ENCODE peak calls at places on chromosome 7, in eight cellular contexts. C, L, D, O, U, Y, S and V are unnamed samples.
A peak's percentile ranks its signal among the peaks of the same experiment; 100 is the strongest.

GRCh38 chr7:94698275-94698674 is 42.3 kb upstream of the SGCE start:
- DNase-seq in D (no peak), L (no peak), Y (peak; percentile 90), S (peak; percentile 13), C (no peak), U (no peak), O (peak; percentile 78), V (no peak)

GRCh38 chr7:132568962-132569361 is 7.3 kb downstream of the PLXNA4 start:
- DNase-seq in C (no peak), Y (no peak), S (no peak), O (no peak), D (no peak), L (no peak), U (no peak), V (no peak)

GRCh38 chr7:94888542-94888941 is 18.9 kb upstream of the PPP1R9A start:
- DNase-seq in O (peak; percentile 29), S (peak; percentile 34), Y (peak; percentile 14), D (peak; percentile 58), L (no peak), C (peak; percentile 21), U (peak; percentile 5), V (no peak)

GRCh38 chr7:92631067-92631829 is 41.1 kb upstream of the FAM133B start:
- DNase-seq in S (no peak), Y (no peak), O (no peak), L (no peak), U (no peak), D (no peak), C (no peak), V (peak; percentile 55)

GRCh38 chr7:130273863-130274262 is 7.2 kb downstream of the CPA2 start:
- DNase-seq in S (no peak), Y (peak; percentile 94), L (no peak), D (no peak), U (peak; percentile 11), C (peak; percentile 19), O (no peak), V (no peak)

GRCh38 chr7:81484266-81484665 is 285.6 kb downstream of the HGF start:
- DNase-seq in Y (peak; percentile 90), D (no peak), C (no peak), O (no peak), U (peak; percentile 82), L (no peak), S (no peak), V (no peak)

GRCh38 chr7:44530990-44531389 is 10.1 kb downstream of the NPC1L1 start:
- DNase-seq in D (peak; percentile 25), Y (no peak), L (no peak), C (no peak), U (no peak), S (no peak), O (no peak), V (no peak)

GRCh38 chr7:113730309-113730955 is 188.4 kb downstream of the PPP1R3A start:
- DNase-seq in S (no peak), C (no peak), U (no peak), L (no peak), D (no peak), O (peak; percentile 47), Y (peak; percentile 83), V (no peak)

GRCh38 chr7:145986248-145986874 is 130.2 kb upstream of the CNTNAP2 start:
- DNase-seq in L (no peak), D (no peak), S (no peak), Y (no peak), C (no peak), O (peak; percentile 29), U (no peak), V (no peak)

GRCh38 chr7:99617187-99617781 is 538 bp downstream of the ZSCAN25 start:
- DNase-seq in U (no peak), C (no peak), S (no peak), Y (no peak), O (no peak), D (no peak), L (no peak), V (no peak)

GRCh38 chr7:149598721-149599308 is 101.2 kb upstream of the ZNF746 start:
- DNase-seq in L (peak; percentile 51), Y (peak; percentile 36), O (peak; percentile 69), U (peak; percentile 53), S (peak; percentile 16), D (no peak), C (peak; percentile 36), V (peak; percentile 30)

GRCh38 chr7:131513245-131514061 is 43.0 kb downstream of the PODXL start:
- DNase-seq in C (peak; percentile 80), Y (peak; percentile 72), D (peak; percentile 90), O (peak; percentile 83), U (peak; percentile 92), L (peak; percentile 92), S (peak; percentile 75), V (peak; percentile 65)

GRCh38 chr7:118918556-118918955 is 694.1 kb downstream of the ANKRD7 start:
- DNase-seq in C (no peak), D (no peak), S (peak; percentile 26), L (peak; percentile 1), Y (peak; percentile 67), U (peak; percentile 23), O (peak; percentile 42), V (no peak)

GRCh38 chr7:2719007-2719406 is 31.0 kb downstream of the AMZ1 start:
- DNase-seq in O (peak; percentile 25), S (no peak), C (peak; percentile 46), Y (no peak), U (peak; percentile 46), L (peak; percentile 89), D (no peak), V (peak; percentile 61)

GRCh38 chr7:101687791-101688182 is 58.7 kb upstream of the MYL10 start:
- DNase-seq in U (no peak), S (no peak), D (no peak), O (no peak), L (peak; percentile 65), Y (no peak), C (no peak), V (no peak)

GRCh38 chr7:69775231-69775771 is 177.0 kb downstream of the AUTS2 start:
- DNase-seq in O (no peak), Y (peak; percentile 23), C (peak; percentile 19), S (no peak), U (no peak), D (no peak), L (no peak), V (no peak)

GRCh38 chr7:127819975-127820778 is 168.2 kb downstream of the SND1 start:
- DNase-seq in D (no peak), U (no peak), Y (peak; percentile 51), L (no peak), S (peak; percentile 6), O (no peak), C (no peak), V (no peak)

GRCh38 chr7:130278892-130279690 is 12.4 kb downstream of the CPA2 start:
- DNase-seq in D (no peak), U (no peak), C (no peak), O (peak; percentile 78), S (no peak), Y (peak; percentile 99), L (no peak), V (no peak)

GRCh38 chr7:155665957-155666287 is 21.5 kb downstream of the RBM33 start:
- DNase-seq in Y (peak; percentile 87), U (no peak), D (no peak), L (no peak), S (no peak), O (peak; percentile 78), C (no peak), V (no peak)

GRCh38 chr7:41297167-41297566 is 405.7 kb downstream of the INHBA start:
- DNase-seq in Y (no peak), L (no peak), O (no peak), S (no peak), D (no peak), C (no peak), U (no peak), V (no peak)

GRCh38 chr7:94980418-94981142 is 73.2 kb downstream of the PPP1R9A start:
- DNase-seq in L (no peak), D (no peak), C (no peak), S (no peak), U (no peak), Y (no peak), O (no peak), V (no peak)

GRCh38 chr7:18505870-18506460 is 10.4 kb downstream of the HDAC9 start:
- DNase-seq in Y (peak; percentile 25), L (no peak), C (no peak), U (no peak), S (no peak), D (no peak), O (no peak), V (no peak)
- H3K27ac ChIP-seq in Y (peak overlapping the region; percentile 40), L (peak overlapping the region; percentile 75), C (no peak overlapping the region), U (peak overlapping the region; percentile 79), S (no peak overlapping the region), D (no peak overlapping the region), O (no peak overlapping the region), V (no peak overlapping the region)

GRCh38 chr7:7920481-7920880 is 48.1 kb upstream of the GLCCI1 start:
- DNase-seq in U (no peak), D (no peak), L (no peak), Y (no peak), S (no peak), O (no peak), C (peak; percentile 34), V (no peak)

GRCh38 chr7:7918736-7919448 is 49.7 kb upstream of the GLCCI1 start:
- DNase-seq in S (no peak), U (no peak), L (no peak), O (no peak), D (no peak), C (no peak), Y (peak; percentile 31), V (no peak)

GRCh38 chr7:7920056-7920455 is 48.5 kb upstream of the GLCCI1 start:
- DNase-seq in C (no peak), L (no peak), Y (no peak), D (no peak), O (no peak), S (no peak), U (no peak), V (no peak)

GRCh38 chr7:7917593-7917992 is 51.0 kb upstream of the GLCCI1 start:
- DNase-seq in Y (no peak), D (no peak), C (no peak), L (no peak), U (no peak), S (no peak), O (no peak), V (no peak)

GRCh38 chr7:7919449-7919945 is 49.1 kb upstream of the GLCCI1 start:
- DNase-seq in S (no peak), D (no peak), C (no peak), U (no peak), L (no peak), Y (no peak), O (no peak), V (no peak)
- H3K4me1 ChIP-seq in S (no peaks in the 10 kb centered on the region), D (peaks cover 10% of the 10 kb centered on the region), C (no peaks in the 10 kb centered on the region), U (no peaks in the 10 kb centered on the region), L (no peaks in the 10 kb centered on the region), Y (no peaks in the 10 kb centered on the region), O (peaks cover 9% of the 10 kb centered on the region), V (peaks cover 7% of the 10 kb centered on the region)

GRCh38 chr7:158469396-158470051 is 118.1 kb downstream of the PTPRN2 start:
- DNase-seq in O (no peak), L (no peak), Y (no peak), D (no peak), C (no peak), U (no peak), S (no peak), V (no peak)
- H3K9me3 ChIP-seq in O (no peaks in the 10 kb centered on the region), L (peaks cover 6% of the 10 kb centered on the region), Y (no peaks in the 10 kb centered on the region), D (no peaks in the 10 kb centered on the region), C (no peaks in the 10 kb centered on the region), U (no peaks in the 10 kb centered on the region), S (no peaks in the 10 kb centered on the region), V (no peaks in the 10 kb centered on the region)

DNA sequence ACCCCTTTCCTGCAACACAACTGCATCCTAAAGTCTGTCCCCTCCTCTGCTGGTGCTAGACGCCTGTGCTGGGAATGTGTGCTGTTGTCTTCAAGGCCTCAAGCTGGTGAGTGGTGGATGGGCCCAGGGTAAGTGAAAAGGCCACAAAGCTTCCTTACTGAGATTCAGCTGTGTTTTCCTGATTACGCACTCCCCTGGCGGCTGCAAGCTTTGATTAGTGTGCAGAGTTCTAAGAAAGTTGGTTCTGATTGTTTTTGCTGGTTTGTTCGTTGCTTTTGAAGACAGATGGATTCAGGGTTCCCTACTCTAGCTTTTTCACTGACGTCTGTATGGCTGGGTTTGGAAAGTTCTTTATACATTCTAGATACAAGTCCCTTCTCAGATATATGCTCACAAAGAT is 11.9 kb upstream of the FOXL3 start:
- DNase-seq in O (no peak), U (no peak), Y (no peak), C (no peak), L (no peak), S (no peak), D (no peak), V (no peak)
- H3K27ac ChIP-seq in O (no peak overlapping the region), U (no peak overlapping the region), Y (no peak overlapping the region), C (no peak overlapping the region), L (no peak overlapping the region), S (no peak overlapping the region), D (no peak overlapping the region), V (no peak overlapping the region)